ENCODE peak calls at places on chromosomes 6 and 20, in four cellular contexts. H, U, B and Z are unnamed samples.

GRCh38 chr6:38977101-38977500 is 71.5 kb upstream of the GLP1R start:
- DNase-seq in B (no peak), H (no peak), U (no peak), Z (no peak)

GRCh38 chr6:144957236-144957937 is 672.3 kb downstream of the UTRN start:
- DNase-seq in U (no peak), H (no peak), B (no peak), Z (no peak)

GRCh38 chr6:116387374-116387773 is 16.6 kb downstream of the DSE start:
- DNase-seq in B (no peak), H (no peak), U (no peak), Z (no peak)

GRCh38 chr6:105677671-105678475 is 275.0 kb upstream of the PREP start:
- DNase-seq in U (no peak), B (no peak), H (no peak), Z (no peak)

GRCh38 chr6:23180504-23181293 is 611.3 kb downstream of the HDGFL1 start:
- DNase-seq in H (peak; percentile 71), B (no peak), U (no peak), Z (no peak)

GRCh38 chr6:121666809-121667208 is 231.4 kb downstream of the GJA1 start:
- DNase-seq in U (no peak), H (no peak), B (no peak), Z (no peak)

GRCh38 chr6:22556298-22556697 is 13.1 kb upstream of the HDGFL1 start:
- DNase-seq in H (no peak), U (no peak), B (no peak), Z (no peak)

GRCh38 chr6:16872543-16873230 is 111.4 kb upstream of the ATXN1 start:
- DNase-seq in H (no peak), B (no peak), U (no peak), Z (no peak)

GRCh38 chr6:62283828-62284411 is 2.1 kb downstream of the KHDRBS2 start:
- DNase-seq in U (no peak), H (no peak), B (no peak), Z (no peak)

GRCh38 chr6:139152088-139152891 is 17.4 kb downstream of the HECA start:
- DNase-seq in H (no peak), U (no peak), B (no peak), Z (no peak)

GRCh38 chr20:58504566-58504965 is 10.6 kb downstream of the APCDD1L start:
- DNase-seq in B (no peak), U (no peak), H (no peak), Z (peak; percentile 28)

GRCh38 chr6:170383466-170384075 is 77.0 kb downstream of the FAM120B start:
- DNase-seq in H (no peak), B (no peak), U (no peak), Z (no peak)

GRCh38 chr6:120378582-120379220 is 955.6 kb downstream of the TBC1D32 start:
- DNase-seq in B (no peak), U (no peak), H (no peak), Z (no peak)

GRCh38 chr6:38137609-38138008 is 318.1 kb downstream of the ZFAND3 start:
- DNase-seq in B (no peak), H (no peak), U (no peak), Z (no peak)

GRCh38 chr20:63117151-63117550 is 98.8 kb downstream of the YTHDF1 start:
- DNase-seq in U (no peak), H (no peak), B (no peak), Z (no peak)

GRCh38 chr20:37593710-37594109 is 66.0 kb upstream of the BLCAP start:
- DNase-seq in U (no peak), B (no peak), H (no peak), Z (no peak)

GRCh38 chr20:44993343-44993742 is 27.0 kb downstream of the STK4 start:
- DNase-seq in U (no peak), B (no peak), H (no peak), Z (no peak)

GRCh38 chr6:28648035-28648877 is 122.6 kb downstream of the GPX5 start:
- DNase-seq in H (peak; percentile 54), U (no peak), B (no peak), Z (no peak)

GRCh38 chr6:148379481-148379880 is 36.8 kb downstream of the SASH1 start:
- DNase-seq in H (no peak), U (no peak), B (no peak), Z (no peak)

GRCh38 chr6:3654898-3655297 is 96.6 kb downstream of the PXDC1 start:
- DNase-seq in H (no peak), B (no peak), U (no peak), Z (no peak)

GRCh38 chr6:107318100-107318736 is 141.1 kb downstream of the PDSS2 start:
- DNase-seq in U (no peak), H (peak; percentile 51), B (peak; percentile 44), Z (no peak)

GRCh38 chr6:87184762-87185250 is 29.4 kb downstream of the ZNF292 start:
- DNase-seq in H (no peak), B (no peak), U (no peak), Z (no peak)

GRCh38 chr6:708237-708598 is 15.3 kb upstream of the EXOC2 start:
- DNase-seq in B (no peak), H (no peak), U (no peak), Z (no peak)

DNA sequence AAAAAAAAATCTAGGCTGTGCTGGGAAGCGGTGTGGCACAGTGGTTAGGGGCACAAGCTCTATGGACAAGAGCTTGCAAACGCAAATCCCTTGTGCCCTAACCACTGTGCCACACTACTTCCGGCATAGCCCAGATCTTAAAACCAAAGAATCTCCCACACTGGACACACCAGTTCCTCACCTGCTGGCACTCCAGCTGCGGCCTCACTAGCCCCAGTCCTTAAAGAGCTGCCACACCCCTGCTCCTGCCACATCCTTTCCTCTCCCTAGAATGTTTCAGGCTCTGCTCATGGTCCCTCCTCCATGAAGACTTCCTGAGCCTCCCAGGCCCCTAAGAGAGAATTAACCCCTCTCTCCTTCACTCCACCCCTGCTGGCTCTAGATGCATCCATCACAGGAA is 71.8 kb upstream of the SRSF6 start:
- DNase-seq in B (no peak), U (no peak), H (no peak), Z (no peak)
- H3K4me3 ChIP-seq in B (no peak overlapping the region), U (no peak overlapping the region), H (no peak overlapping the region), Z (no peak overlapping the region)

GRCh38 chr6:143742955-143743255 is 65.1 kb downstream of the PHACTR2 start:
- DNase-seq in B (no peak), U (no peak), H (no peak), Z (no peak)

GRCh38 chr6:143746202-143747119 is 68.7 kb downstream of the PHACTR2 start:
- DNase-seq in H (no peak), U (no peak), B (no peak), Z (no peak)

GRCh38 chr6:143745160-143746133 is 67.7 kb downstream of the PHACTR2 start:
- DNase-seq in H (peak; percentile 57), B (no peak), U (no peak), Z (no peak)

GRCh38 chr6:143743256-143744166 is 65.7 kb downstream of the PHACTR2 start:
- DNase-seq in H (no peak), U (no peak), B (no peak), Z (no peak)

DNA sequence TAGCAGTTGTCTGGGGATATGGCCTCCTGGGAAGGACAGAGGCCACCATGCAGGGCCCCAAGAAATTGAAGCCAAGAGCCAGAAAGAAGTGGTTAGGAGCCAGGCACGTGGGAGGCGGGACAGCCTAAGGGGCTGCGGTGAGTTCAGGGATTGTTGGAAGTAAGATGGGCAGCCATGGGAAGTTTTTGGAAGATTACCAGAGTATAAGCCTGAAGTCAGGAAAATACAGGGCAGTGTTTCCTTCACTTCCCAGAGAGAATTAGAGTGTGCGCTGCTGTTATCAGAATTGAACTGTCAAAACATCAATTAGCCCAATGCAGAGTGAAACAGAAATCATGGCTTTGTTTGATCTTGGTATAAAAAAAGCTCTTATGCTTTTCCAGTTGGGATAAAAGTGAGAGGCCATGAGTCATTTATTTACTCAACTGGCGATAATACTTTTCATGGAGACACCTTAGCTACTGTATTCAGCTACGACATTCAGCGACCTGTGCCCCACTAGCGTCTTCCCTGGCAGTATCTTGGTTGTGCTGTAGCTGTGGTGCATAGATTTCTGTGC is 66.9 kb downstream of the PHACTR2 start:
- DNase-seq in H (no peak), B (no peak), U (no peak), Z (no peak)
- H3K27ac ChIP-seq in H (peak overlapping the region; percentile 76), B (peak overlapping the region; percentile 90), U (no peak overlapping the region), Z (peak overlapping the region; percentile 69)

GRCh38 chr6:73109659-73110058 is 115.6 kb downstream of the KHDC1L start:
- DNase-seq in B (no peak), H (no peak), U (no peak), Z (no peak)
- H3K36me3 ChIP-seq in B (no peaks in the 10 kb centered on the region), H (no peaks in the 10 kb centered on the region), U (no peaks in the 10 kb centered on the region), Z (no peaks in the 10 kb centered on the region)

GRCh38 chr20:57474816-57475215 is 50.1 kb downstream of the CTCFL start:
- DNase-seq in B (peak; percentile 26), H (no peak), U (peak; percentile 43), Z (no peak)
- H3K4me3 ChIP-seq in B (no peak overlapping the region), H (no peak overlapping the region), U (no peak overlapping the region), Z (no peak overlapping the region)

GRCh38 chr6:24313477-24314141 is 44.2 kb downstream of the DCDC2 start:
- DNase-seq in H (no peak), B (no peak), U (no peak), Z (no peak)
- H3K27ac ChIP-seq in H (no peak overlapping the region), B (no peak overlapping the region), U (no peak overlapping the region), Z (no peak overlapping the region)

DNA sequence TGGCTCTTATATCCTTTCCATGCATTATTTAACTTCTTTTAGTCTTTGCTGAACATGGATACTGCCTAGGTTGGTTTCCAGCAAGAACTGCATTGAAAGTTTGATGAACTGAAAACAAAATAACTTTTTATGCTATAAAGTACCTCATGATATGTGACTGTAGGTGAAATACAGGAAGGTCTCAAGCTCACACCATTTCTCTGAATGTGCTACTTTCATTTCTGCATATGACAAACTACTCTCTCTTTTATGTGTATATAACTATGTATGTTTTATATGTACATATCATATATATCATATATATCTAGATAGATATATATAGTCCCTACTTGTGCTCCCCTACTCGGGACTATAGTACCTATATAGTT is 65.9 kb downstream of the AIG1 start:
- DNase-seq in B (no peak), H (no peak), U (no peak), Z (no peak)
- H3K36me3 ChIP-seq in B (peaks cover 1% of the 10 kb centered on the region), H (no peaks in the 10 kb centered on the region), U (no peaks in the 10 kb centered on the region), Z (no peaks in the 10 kb centered on the region)

GRCh38 chr6:125797934-125798444 is 7.2 kb downstream of the NCOA7 start:
- DNase-seq in B (no peak), U (no peak), H (no peak), Z (no peak)
- H3K4me3 ChIP-seq in B (no peak overlapping the region), U (no peak overlapping the region), H (no peak overlapping the region), Z (no peak overlapping the region)

GRCh38 chr6:41728073-41728936 is 7.1 kb downstream of the TFEB start:
- DNase-seq in H (no peak), U (peak; percentile 66), B (peak; percentile 31), Z (no peak)

GRCh38 chr6:41729624-41730023 is 5.8 kb downstream of the TFEB start:
- DNase-seq in H (no peak), B (peak; percentile 24), U (no peak), Z (no peak)

GRCh38 chr6:41727705-41728072 is 7.7 kb downstream of the TFEB start:
- DNase-seq in H (no peak), U (no peak), B (no peak), Z (no peak)

GRCh38 chr6:41730531-41731436 is 4.6 kb downstream of the TFEB start:
- DNase-seq in B (peak; percentile 41), H (no peak), U (no peak), Z (no peak)

DNA sequence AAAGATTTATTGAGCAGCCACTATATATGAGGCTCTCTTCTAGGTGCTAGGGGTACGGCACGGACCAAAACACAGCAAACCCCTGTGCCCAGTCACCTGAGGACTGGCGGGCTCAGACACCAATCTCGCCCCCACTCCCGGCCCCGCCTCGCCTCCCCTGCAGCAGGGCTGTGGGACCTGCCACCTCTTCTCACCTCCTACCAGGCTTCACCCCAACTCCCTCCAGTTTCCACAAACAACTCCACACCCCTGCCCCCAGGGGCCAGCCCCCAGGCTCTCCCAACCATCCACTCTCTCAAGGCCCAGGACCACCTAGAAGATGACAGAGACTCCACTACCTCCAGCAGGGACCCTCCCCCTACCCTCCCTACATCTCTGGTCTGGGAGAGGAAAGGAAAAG is 6.5 kb downstream of the TFEB start:
- DNase-seq in U (no peak), B (peak; percentile 8), H (no peak), Z (no peak)
- H3K27ac ChIP-seq in U (peak overlapping the region; percentile 41), B (no peak overlapping the region), H (no peak overlapping the region), Z (peak overlapping the region; percentile 97)